ENCODE peak calls at places on chromosomes 16 and 17, in five cellular contexts. N is BE2C, U is psoas muscle, B is cardiac muscle cell, T is heart left ventricle. F is an unnamed sample.

GRCh38 chr17:56665864-56666263 is 72.4 kb downstream of the NOG start:
- DNase-seq in N (no peak), T (no peak), B (peak; percentile 19), U (no peak), F (peak; percentile 13)

GRCh38 chr16:80253741-80254140 is 287.1 kb upstream of the DYNLRB2 start:
- DNase-seq in B (no peak), U (no peak), N (no peak), T (no peak), F (no peak)

GRCh38 chr16:4241601-4242270 is at the start of gene SRL:
- DNase-seq in B (no peak), U (peak; percentile 82), N (no peak), T (peak; percentile 75), F (peak; percentile 75)

GRCh38 chr16:1494129-1494640 is 1.0 kb downstream of the TELO2 start:
- DNase-seq in T (peak; percentile 82), B (peak; percentile 47), U (peak; percentile 86), N (peak; percentile 84), F (peak; percentile 76)

GRCh38 chr17:76869209-76869877 is 1.1 kb downstream of the MGAT5B start:
- DNase-seq in N (peak; percentile 69), U (no peak), T (no peak), B (no peak), F (no peak)

GRCh38 chr17:58529275-58529674 is 14.8 kb upstream of the MTMR4 start:
- DNase-seq in U (no peak), T (no peak), N (no peak), B (no peak), F (peak; percentile 48)

GRCh38 chr16:5321925-5322324 is 224.3 kb upstream of the EEF2KMT start:
- DNase-seq in U (no peak), T (no peak), B (no peak), N (no peak), F (no peak)

GRCh38 chr16:88964636-88965035 is 12.4 kb downstream of the CBFA2T3 start:
- DNase-seq in B (no peak), U (no peak), N (no peak), T (no peak), F (no peak)

GRCh38 chr17:19305761-19306159 is 56.8 kb downstream of the B9D1 start:
- DNase-seq in T (no peak), B (no peak), U (no peak), N (no peak), F (no peak)

GRCh38 chr17:50176559-50177471 is 11.0 kb downstream of the SGCA start:
- DNase-seq in U (peak; percentile 58), N (no peak), T (peak; percentile 39), B (no peak), F (peak; percentile 55)

GRCh38 chr16:68700120-68700519 is 37.0 kb upstream of the CDH1 start:
- DNase-seq in T (no peak), N (no peak), B (no peak), U (no peak), F (no peak)

GRCh38 chr17:50798424-50799344 is 31.4 kb upstream of the ANKRD40CL start:
- DNase-seq in N (no peak), B (no peak), U (no peak), T (no peak), F (no peak)

GRCh38 chr17:77770331-77771105 is 188.0 kb upstream of the TNRC6C start:
- DNase-seq in B (no peak), T (peak; percentile 66), N (peak; percentile 55), U (no peak), F (peak; percentile 73)

GRCh38 chr17:63178530-63178929 is 212.5 kb downstream of the TANC2 start:
- DNase-seq in T (no peak), N (no peak), B (no peak), U (no peak), F (no peak)

GRCh38 chr17:4966844-4967538 is 626 bp downstream of the SPAG7 start:
- DNase-seq in N (peak; percentile 93), B (peak; percentile 98), T (peak; percentile 99), U (peak; percentile 99), F (peak; percentile 98)

GRCh38 chr16:46972429-46972970 is 974 bp downstream of the DNAJA2 start:
- DNase-seq in N (no peak), T (no peak), B (peak; percentile 5), U (no peak), F (no peak)

GRCh38 chr17:47651704-47652103 is 2.0 kb downstream of the KPNB1 start:
- DNase-seq in T (no peak), U (no peak), B (no peak), N (no peak), F (no peak)

DNA sequence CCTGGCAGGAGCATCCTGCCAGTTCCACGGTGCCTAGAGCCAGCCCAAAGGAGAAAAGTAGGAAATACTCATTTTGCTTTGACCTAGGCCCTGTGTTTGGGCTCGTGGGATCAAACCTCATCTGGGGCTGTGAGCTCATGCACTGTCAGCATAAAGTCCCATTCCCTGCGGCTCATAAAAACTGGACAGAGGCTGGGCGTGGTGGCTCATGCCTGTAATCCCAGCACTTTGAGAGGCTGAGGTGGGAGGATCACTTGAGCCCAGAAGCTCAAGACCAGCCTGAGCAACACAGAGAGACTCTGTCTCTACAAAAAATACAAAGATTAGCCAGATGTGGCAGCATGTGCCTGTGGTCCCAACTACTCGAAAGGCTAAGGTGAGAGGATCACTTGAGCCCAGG is 17.9 kb downstream of the ATP6V0D1 start:
- DNase-seq in U (peak; percentile 46), T (no peak), N (no peak), B (no peak), F (peak; percentile 6)
- H3K4me1 ChIP-seq in U (peaks cover 88% of the 10 kb centered on the region), T (peaks cover 89% of the 10 kb centered on the region), N (peaks cover 3% of the 10 kb centered on the region), B (peaks cover 19% of the 10 kb centered on the region), F (peaks cover 29% of the 10 kb centered on the region)

GRCh38 chr16:17348826-17349225 is 121.9 kb downstream of the XYLT1 start:
- DNase-seq in T (no peak), U (no peak), N (no peak), B (no peak), F (no peak)

GRCh38 chr16:17346441-17346773 is 124.4 kb downstream of the XYLT1 start:
- DNase-seq in U (no peak), B (no peak), N (no peak), T (no peak), F (no peak)

GRCh38 chr16:17346774-17347569 is 123.8 kb downstream of the XYLT1 start:
- DNase-seq in B (no peak), N (no peak), T (no peak), U (no peak), F (no peak)

GRCh38 chr16:17348042-17348783 is 122.5 kb downstream of the XYLT1 start:
- DNase-seq in U (no peak), B (no peak), T (no peak), N (no peak), F (no peak)

GRCh38 chr16:17347624-17348023 is 123.1 kb downstream of the XYLT1 start:
- DNase-seq in N (no peak), B (peak; percentile 29), T (peak; percentile 62), U (no peak), F (peak; percentile 49)
- H3K4me3 ChIP-seq in N (no peak overlapping the region), B (no peak overlapping the region), T (no peak overlapping the region), U (no peak overlapping the region), F (no peak overlapping the region)

GRCh38 chr17:7016886-7017826 is 4.7 kb downstream of the RNASEK start:
- DNase-seq in U (no peak), B (no peak), N (no peak), T (peak; percentile 40), F (no peak)
- H3K4me1 ChIP-seq in U (peaks cover 30% of the 10 kb centered on the region), B (peaks cover 11% of the 10 kb centered on the region), N (no peaks in the 10 kb centered on the region), T (peaks cover 73% of the 10 kb centered on the region), F (peaks cover 6% of the 10 kb centered on the region)

DNA sequence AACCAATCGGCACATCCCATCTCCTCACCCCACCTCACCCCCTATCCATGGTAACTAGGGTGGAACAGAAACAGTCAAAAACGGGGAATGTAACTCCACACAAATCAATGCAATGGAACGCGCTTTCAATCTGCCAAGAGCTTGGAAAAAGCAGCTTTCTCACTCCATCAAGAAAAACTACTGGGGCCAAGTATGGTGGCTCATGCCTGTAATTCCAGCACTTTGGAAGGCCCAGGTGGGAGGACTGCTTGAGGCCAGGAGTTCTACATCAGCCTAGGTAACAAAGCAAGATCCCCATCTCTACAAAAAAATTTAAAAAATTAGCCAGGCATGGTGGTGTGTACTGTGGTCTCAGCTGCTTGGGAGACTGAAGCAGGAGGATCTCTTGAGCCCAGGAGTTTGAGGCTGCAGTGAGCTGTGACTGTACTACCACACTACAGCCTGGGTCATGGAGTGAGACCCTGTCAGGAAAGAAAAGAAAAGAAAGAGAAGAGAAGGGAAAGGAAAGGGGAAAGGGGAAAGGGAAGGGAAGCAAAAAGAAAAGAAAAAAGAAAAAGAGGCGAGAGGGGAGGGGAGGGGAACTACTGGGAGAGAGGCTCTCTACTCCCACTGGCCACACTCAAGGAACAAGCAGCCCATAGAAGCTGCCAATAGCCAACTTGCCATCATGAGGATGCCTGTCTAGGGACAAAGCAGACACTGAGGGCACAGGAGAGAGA is 38.9 kb downstream of the ARHGAP17 start:
- DNase-seq in U (no peak), T (no peak), B (no peak), N (no peak), F (no peak)
- H3K4me3 ChIP-seq in U (no peak overlapping the region), T (no peak overlapping the region), B (no peak overlapping the region), N (no peak overlapping the region), F (no peak overlapping the region)

GRCh38 chr17:75849724-75850123 is 5.4 kb downstream of the WBP2 start:
- DNase-seq in T (no peak), N (no peak), U (no peak), B (no peak), F (no peak)
- H3K4me1 ChIP-seq in T (peaks cover 100% of the 10 kb centered on the region), N (peaks cover 16% of the 10 kb centered on the region), U (peaks cover 79% of the 10 kb centered on the region), B (peaks cover 13% of the 10 kb centered on the region), F (peaks cover 22% of the 10 kb centered on the region)

DNA sequence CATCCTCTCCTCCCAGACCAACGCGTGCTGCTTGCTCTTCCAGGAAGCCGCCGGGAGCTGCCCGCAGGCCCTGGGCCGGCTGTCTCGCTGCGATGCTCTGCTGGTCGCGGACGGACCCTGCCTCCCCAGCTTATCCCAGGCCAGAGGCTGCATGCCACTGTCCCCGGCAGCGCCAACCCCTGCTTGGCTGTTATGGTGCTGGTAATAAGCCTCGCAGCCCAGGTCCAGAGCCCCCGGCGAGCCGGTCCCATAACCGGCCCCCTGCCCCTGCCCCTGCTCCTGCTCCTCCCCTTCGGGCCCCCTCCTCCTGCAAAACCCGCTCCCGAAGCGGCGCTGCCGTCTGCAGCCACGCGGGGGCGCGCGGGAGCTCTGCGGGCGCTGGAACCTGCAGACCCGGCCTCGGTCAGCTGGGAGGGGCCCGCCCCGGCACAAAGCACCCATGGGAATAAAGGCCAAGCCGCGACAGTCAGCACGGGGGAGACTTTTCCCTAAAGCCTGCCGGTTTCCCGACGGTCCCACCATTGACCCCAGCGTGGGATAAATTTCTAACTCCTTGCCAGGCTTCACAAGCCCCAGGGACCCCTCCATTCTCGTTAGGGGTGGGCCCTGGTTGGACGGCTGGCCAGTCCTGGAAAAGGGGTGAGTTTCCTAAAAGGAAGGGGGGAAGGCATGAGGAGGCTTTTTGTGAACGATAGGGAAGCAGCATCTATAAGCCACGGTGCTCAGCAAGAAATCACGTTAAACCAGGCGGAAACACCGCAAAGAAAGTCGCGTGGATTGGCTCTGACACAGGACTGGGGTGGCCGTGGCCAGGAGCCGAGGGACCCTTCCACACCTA is 11.2 kb downstream of the ENPP7 start:
- DNase-seq in T (peak; percentile 69), U (peak; percentile 83), B (peak; percentile 79), N (peak; percentile 87), F (peak; percentile 67)
- H3K4me3 ChIP-seq in T (no peak overlapping the region), U (no peak overlapping the region), B (peak overlapping the region; percentile 17), N (peak overlapping the region; percentile 51), F (no peak overlapping the region)

GRCh38 chr16:50602126-50602525 is 53.9 kb downstream of the NKD1 start:
- DNase-seq in B (no peak), N (no peak), U (peak; percentile 1), T (no peak), F (no peak)
- H3K4me1 ChIP-seq in B (peaks cover 20% of the 10 kb centered on the region), N (no peaks in the 10 kb centered on the region), U (no peaks in the 10 kb centered on the region), T (peaks cover 38% of the 10 kb centered on the region), F (peaks cover 4% of the 10 kb centered on the region)

F was measured in right cardiac atrium.